ENCODE peak calls at places on chromosomes 16 and 17, in nine cellular contexts. Q, C, H, E, N, Z, I, X and T are unnamed samples.

GRCh38 chr17:41329279-41329925 is 13.9 kb upstream of the KRTAP17-1 start:
- DNase-seq in Q (no peak), C (no peak), H (no peak), E (peak), N (no peak), Z (peak), I (peak), X (no peak), T (peak)

GRCh38 chr17:22464041-22464440 is 771.7 kb downstream of the KCNJ18 start:
- DNase-seq in Q (no peak), C (no peak), H (no peak), E (no peak), N (no peak), Z (no peak), I (no peak), X (peak), T (no peak)

GRCh38 chr17:57465551-57465950 is 209.2 kb downstream of the MSI2 start:
- DNase-seq in Q (no peak), C (no peak), H (no peak), E (no peak), N (no peak), Z (no peak), I (no peak), X (no peak), T (no peak)

GRCh38 chr16:13014516-13014915 is 113.1 kb downstream of the SHISA9 start:
- DNase-seq in Q (no peak), C (no peak), H (no peak), E (no peak), N (no peak), Z (no peak), I (no peak), X (no peak), T (no peak)

GRCh38 chr17:72053069-72053846 is 67.6 kb upstream of the SOX9 start:
- DNase-seq in Q (no peak), C (no peak), H (no peak), E (no peak), N (no peak), Z (no peak), I (no peak), X (no peak), T (no peak)

GRCh38 chr17:34110315-34110714 is 144.8 kb upstream of the CCL2 start:
- DNase-seq in Q (no peak), C (no peak), H (peak), E (no peak), N (no peak), Z (no peak), I (no peak), X (no peak), T (no peak)

GRCh38 chr16:58426960-58427359 is 34.7 kb downstream of the GINS3 start:
- DNase-seq in Q (no peak), C (no peak), H (no peak), E (no peak), N (no peak), Z (peak), I (no peak), X (no peak), T (no peak)

GRCh38 chr17:59840908-59841666 is 51.7 kb downstream of the TUBD1 start:
- DNase-seq in Q (no peak), C (no peak), H (no peak), E (no peak), N (no peak), Z (no peak), I (no peak), X (peak), T (no peak)

GRCh38 chr16:63361032-63361624 is 1324.9 kb upstream of the CDH8 start:
- DNase-seq in Q (no peak), C (no peak), H (no peak), E (peak), N (peak), Z (no peak), I (peak), X (no peak), T (no peak)

GRCh38 chr17:33811006-33811760 is 443.9 kb upstream of the CCL2 start:
- DNase-seq in Q (no peak), C (no peak), H (no peak), E (no peak), N (no peak), Z (no peak), I (no peak), X (no peak), T (no peak)

GRCh38 chr17:42518755-42519545 is 17.1 kb upstream of the NAGLU start:
- DNase-seq in Q (no peak), C (peak), H (peak), E (peak), N (no peak), Z (peak), I (no peak), X (no peak), T (no peak)

GRCh38 chr16:745739-746138 is 4.9 kb upstream of the CIAO3 start:
- DNase-seq in Q (no peak), C (no peak), H (no peak), E (no peak), N (no peak), Z (no peak), I (peak), X (no peak), T (peak)

GRCh38 chr16:1102921-1103648 is 7.0 kb upstream of the C1QTNF8 start:
- DNase-seq in Q (peak), C (no peak), H (peak), E (peak), N (no peak), Z (peak), I (peak), X (no peak), T (peak)

GRCh38 chr17:2321399-2321798 is 14.9 kb downstream of the TSR1 start:
- DNase-seq in Q (no peak), C (no peak), H (no peak), E (no peak), N (no peak), Z (no peak), I (no peak), X (no peak), T (no peak)

GRCh38 chr17:66302761-66303626 is 581 bp downstream of the PRKCA start:
- DNase-seq in Q (peak), C (no peak), H (no peak), E (peak), N (no peak), Z (peak), I (peak), X (peak), T (peak)

GRCh38 chr16:88331989-88332920 is 50.5 kb upstream of the ZNF469 start:
- DNase-seq in Q (no peak), C (no peak), H (peak), E (peak), N (no peak), Z (no peak), I (peak), X (peak), T (no peak)

GRCh38 chr16:68259421-68259820 is 4.9 kb upstream of the SLC7A6 start:
- DNase-seq in Q (no peak), C (no peak), H (no peak), E (no peak), N (peak), Z (no peak), I (no peak), X (no peak), T (no peak)

GRCh38 chr17:68709995-68710780 is 109.0 kb upstream of the FAM20A start:
- DNase-seq in Q (no peak), C (no peak), H (no peak), E (no peak), N (no peak), Z (no peak), I (no peak), X (no peak), T (no peak)

GRCh38 chr17:75826561-75827290 is 17.5 kb downstream of the UNC13D start:
- DNase-seq in Q (no peak), C (no peak), H (no peak), E (no peak), N (no peak), Z (no peak), I (no peak), X (no peak), T (no peak)
- TF ChIP-seq CTCF in Q (no peak), C (no peak), H (no peak), E (no peak), N (no peak), Z (no peak), I (no peak), X (no peak), T (no peak)

DNA sequence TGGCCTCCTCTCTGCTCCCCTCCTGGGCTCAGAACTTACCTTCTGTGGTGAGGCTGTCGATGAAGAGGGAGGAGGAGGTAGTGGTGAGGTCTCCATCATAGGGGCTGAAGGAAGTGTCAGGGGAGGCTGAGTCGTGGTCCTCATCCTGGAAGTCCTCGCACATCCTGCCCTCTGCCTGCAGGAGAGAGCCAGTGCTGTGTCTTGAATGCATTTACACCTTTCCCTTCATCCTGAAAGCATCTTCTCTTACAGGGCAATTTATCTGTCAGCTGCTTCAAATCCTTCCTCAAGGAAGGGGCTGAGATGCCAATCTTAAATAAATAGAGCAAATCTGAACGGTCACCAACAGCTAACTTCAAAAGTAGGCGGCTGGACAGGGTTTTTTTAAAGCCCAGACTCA is 73.6 kb downstream of the PLXDC1 start:
- DNase-seq in Q (no peak), C (no peak), H (no peak), E (no peak), N (no peak), Z (no peak), I (no peak), X (no peak), T (no peak)
- TF ChIP-seq CTCF in Q (no peak), C (no peak), H (no peak), E (peak), N (no peak), Z (no peak), I (peak), X (peak), T (no peak)

GRCh38 chr16:81552743-81553079 is 108.1 kb downstream of the CMIP start:
- DNase-seq in Q (no peak), C (no peak), H (no peak), E (no peak), N (no peak), Z (no peak), I (no peak), X (no peak), T (no peak)
- TF ChIP-seq CTCF in Q (no peak), C (no peak), H (no peak), E (no peak), N (no peak), Z (no peak), I (no peak), X (no peak), T (no peak)

GRCh38 chr17:81442791-81443190 is 47.5 kb downstream of the BAHCC1 start:
- DNase-seq in Q (no peak), C (no peak), H (no peak), E (no peak), N (no peak), Z (no peak), I (no peak), X (no peak), T (no peak)

GRCh38 chr17:81439926-81440450 is 44.7 kb downstream of the BAHCC1 start:
- DNase-seq in Q (no peak), C (no peak), H (no peak), E (no peak), N (no peak), Z (no peak), I (no peak), X (no peak), T (no peak)

GRCh38 chr17:81438024-81438664 is 42.9 kb downstream of the BAHCC1 start:
- DNase-seq in Q (no peak), C (no peak), H (no peak), E (no peak), N (no peak), Z (no peak), I (no peak), X (no peak), T (no peak)

GRCh38 chr17:81438688-81439087 is 43.4 kb downstream of the BAHCC1 start:
- DNase-seq in Q (no peak), C (no peak), H (no peak), E (no peak), N (no peak), Z (no peak), I (no peak), X (no peak), T (no peak)

GRCh38 chr17:81440511-81441244 is 45.4 kb downstream of the BAHCC1 start:
- DNase-seq in Q (no peak), C (no peak), H (no peak), E (no peak), N (no peak), Z (no peak), I (peak), X (no peak), T (peak)
- TF ChIP-seq CTCF in Q (no peak), C (no peak), H (peak), E (peak), N (peak), Z (peak), I (peak), X (peak), T (peak)

GRCh38 chr17:791807-792206 is 9.7 kb downstream of the MRM3 start:
- DNase-seq in Q (no peak), C (no peak), H (no peak), E (no peak), N (no peak), Z (no peak), I (no peak), X (no peak), T (no peak)

GRCh38 chr17:789160-789840 is 7.1 kb downstream of the MRM3 start:
- DNase-seq in Q (no peak), C (no peak), H (no peak), E (no peak), N (no peak), Z (no peak), I (no peak), X (no peak), T (no peak)

GRCh38 chr17:795276-795675 is 13.1 kb downstream of the MRM3 start:
- DNase-seq in Q (no peak), C (no peak), H (no peak), E (no peak), N (no peak), Z (no peak), I (no peak), X (no peak), T (no peak)

GRCh38 chr17:794876-795275 is 12.7 kb downstream of the MRM3 start:
- DNase-seq in Q (peak), C (peak), H (peak), E (peak), N (no peak), Z (peak), I (peak), X (no peak), T (peak)

DNA sequence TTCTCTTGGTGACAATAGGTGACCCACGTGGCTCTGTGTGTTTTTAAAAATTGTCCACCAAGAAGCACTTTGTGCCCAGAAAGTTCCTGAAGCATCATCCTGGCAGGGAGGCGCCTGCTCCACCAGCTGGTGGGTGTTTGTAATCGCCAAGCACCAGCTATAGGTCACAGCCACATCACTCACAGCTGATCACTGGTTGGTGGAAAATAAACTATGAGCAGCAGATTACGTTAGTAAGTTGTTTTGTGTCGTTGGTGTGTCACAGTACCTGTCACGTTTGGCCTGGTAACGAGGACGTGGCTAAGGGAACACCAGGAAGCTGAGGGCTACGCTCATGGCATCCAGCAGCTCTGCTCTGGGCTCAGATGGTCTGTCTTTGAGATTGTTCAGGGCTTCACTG is 10.1 kb downstream of the MRM3 start:
- DNase-seq in Q (no peak), C (no peak), H (no peak), E (no peak), N (no peak), Z (no peak), I (peak), X (no peak), T (no peak)
- TF ChIP-seq CTCF in Q (no peak), C (no peak), H (no peak), E (no peak), N (no peak), Z (no peak), I (no peak), X (no peak), T (no peak)

GRCh38 chr16:84677017-84677803 is 22.6 kb upstream of the USP10 start:
- DNase-seq in Q (no peak), C (no peak), H (no peak), E (no peak), N (no peak), Z (no peak), I (no peak), X (no peak), T (no peak)
- TF ChIP-seq CTCF in Q (no peak), C (no peak), H (no peak), E (no peak), N (no peak), Z (no peak), I (no peak), X (no peak), T (no peak)

DNA sequence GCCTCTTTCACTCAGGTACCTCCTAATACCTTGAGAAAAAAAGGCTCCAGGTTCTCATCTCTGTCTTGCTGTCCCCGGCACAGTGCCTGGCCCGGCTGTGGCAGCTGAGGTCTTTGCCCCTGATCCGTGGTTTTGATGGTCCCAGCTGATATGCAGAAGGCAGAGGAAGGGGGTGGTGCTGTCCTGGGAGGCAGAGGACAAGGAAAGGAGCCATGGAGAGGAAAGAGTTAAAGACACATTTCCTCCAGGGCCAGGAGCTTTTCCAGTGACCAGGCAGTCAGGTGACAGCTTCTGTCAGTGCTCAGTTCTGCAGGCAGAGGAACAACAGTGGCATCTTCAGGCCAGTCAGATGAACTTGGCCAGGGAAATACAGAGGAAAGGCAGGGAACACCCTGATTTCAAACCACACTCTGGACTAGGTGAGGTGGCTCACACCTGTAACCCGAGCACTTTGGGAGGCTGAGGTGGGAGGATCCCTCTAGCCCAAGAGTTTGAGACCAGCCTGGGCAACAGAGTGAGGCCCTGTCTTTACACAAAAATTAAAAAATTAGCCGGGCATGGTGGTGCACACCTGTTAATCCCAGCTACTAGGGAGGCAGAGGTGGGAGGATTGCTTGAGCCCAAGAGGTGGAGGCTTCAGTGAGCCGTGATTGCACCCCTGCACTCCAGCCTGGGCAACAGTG is 3.3 kb upstream of the COG1 start:
- DNase-seq in Q (no peak), C (no peak), H (no peak), E (peak), N (no peak), Z (no peak), I (peak), X (no peak), T (no peak)
- TF ChIP-seq CTCF in Q (no peak), C (peak), H (peak), E (peak), N (peak), Z (peak), I (peak), X (peak), T (peak)